ENCODE peak calls at places on chromosome 13, in six cellular contexts. I is transverse colon, T is vagina, S is prostate gland, C is K562, K is upper lobe of left lung. A is an unnamed sample.

GRCh38 chr13:52669677-52670076 is 17.0 kb downstream of the SUGT1 start:
- DNase-seq in C (no peak), K (no peak), S (no peak), I (no peak), T (no peak), A (no peak)

GRCh38 chr13:40578055-40578454 is 88.4 kb downstream of the FOXO1 start:
- DNase-seq in T (no peak), S (no peak), K (no peak), I (no peak), C (no peak), A (no peak)

GRCh38 chr13:23289917-23290357 is 109.2 kb downstream of the SGCG start:
- DNase-seq in K (no peak), I (no peak), S (peak), T (no peak), C (peak), A (no peak)

GRCh38 chr13:100648354-100648753 is 26.2 kb downstream of the TMTC4 start:
- DNase-seq in K (no peak), I (no peak), S (no peak), T (no peak), C (no peak), A (no peak)

GRCh38 chr13:33717775-33718174 is 100.2 kb upstream of the RFC3 start:
- DNase-seq in C (no peak), T (no peak), I (no peak), K (no peak), S (no peak), A (no peak)

GRCh38 chr13:36820222-36820621 is 1.2 kb downstream of the RFXAP start:
- DNase-seq in K (no peak), I (no peak), S (no peak), C (no peak), T (no peak), A (no peak)

GRCh38 chr13:110128546-110128945 is 178.4 kb downstream of the COL4A1 start:
- DNase-seq in S (no peak), C (no peak), T (no peak), K (no peak), I (no peak), A (no peak)

GRCh38 chr13:40069173-40070044 is 413.9 kb downstream of the COG6 start:
- DNase-seq in S (peak), C (peak), I (peak), K (no peak), T (no peak), A (peak)

GRCh38 chr13:79990048-79990447 is 350.9 kb downstream of the SPRY2 start:
- DNase-seq in S (no peak), K (no peak), C (no peak), T (no peak), I (no peak), A (no peak)

GRCh38 chr13:25213716-25214115 is 41.6 kb upstream of the AMER2 start:
- DNase-seq in C (no peak), K (no peak), I (no peak), T (no peak), S (peak), A (no peak)

GRCh38 chr13:21434588-21434987 is 24.5 kb downstream of the ZDHHC20 start:
- DNase-seq in K (no peak), C (no peak), S (no peak), I (no peak), T (no peak), A (no peak)

GRCh38 chr13:43368003-43368402 is 344.6 kb downstream of the DNAJC15 start:
- DNase-seq in K (no peak), T (no peak), C (no peak), I (no peak), S (peak), A (no peak)

GRCh38 chr13:113009743-113010509 is 40.9 kb downstream of the MCF2L start:
- DNase-seq in I (no peak), K (peak), S (no peak), T (no peak), C (no peak), A (no peak)

GRCh38 chr13:41352935-41353801 is 42.1 kb downstream of the NAA16 start:
- DNase-seq in T (no peak), S (no peak), K (no peak), C (peak), I (no peak), A (no peak)

GRCh38 chr13:34678154-34678553 is 263.9 kb upstream of the NBEA start:
- DNase-seq in I (no peak), C (no peak), S (no peak), K (no peak), T (no peak), A (no peak)

GRCh38 chr13:91647361-91647970 is 249.0 kb downstream of the GPC5 start:
- DNase-seq in S (no peak), T (no peak), I (peak), K (no peak), C (peak), A (no peak)

GRCh38 chr13:109412232-109412935 is 374.0 kb downstream of the IRS2 start:
- DNase-seq in I (peak), T (no peak), S (no peak), C (peak), K (peak), A (no peak)

GRCh38 chr13:20101467-20102316 is 59.2 kb downstream of the GJA3 start:
- DNase-seq in K (no peak), S (no peak), C (no peak), T (no peak), I (no peak), A (no peak)

GRCh38 chr13:102311433-102311796 is 90.4 kb downstream of the FGF14 start:
- DNase-seq in S (no peak), I (no peak), T (no peak), C (no peak), K (no peak), A (no peak)

GRCh38 chr13:50389726-50390125 is 374.5 kb downstream of the KCNRG start:
- DNase-seq in T (no peak), C (no peak), K (no peak), S (no peak), I (no peak), A (no peak)

GRCh38 chr13:104143760-104144406 is 1077.7 kb upstream of the SLC10A2 start:
- DNase-seq in I (no peak), C (no peak), T (no peak), K (no peak), S (peak), A (no peak)

GRCh38 chr13:94860981-94861407 is 148.6 kb upstream of the SOX21 start:
- DNase-seq in T (no peak), S (no peak), C (no peak), K (no peak), I (no peak), A (no peak)

GRCh38 chr13:105327727-105328126 is 1207.7 kb downstream of the EFNB2 start:
- DNase-seq in C (no peak), K (no peak), T (no peak), S (no peak), I (no peak), A (no peak)

GRCh38 chr13:111111376-111111937 is 3.7 kb upstream of the ARHGEF7 start:
- DNase-seq in K (no peak), C (no peak), T (no peak), I (no peak), S (no peak), A (no peak)

GRCh38 chr13:111267784-111268183 is 52.7 kb upstream of the TEX29 start:
- DNase-seq in T (no peak), S (no peak), I (no peak), K (no peak), C (no peak), A (no peak)

GRCh38 chr13:23673354-23673753 is 103.1 kb downstream of the TNFRSF19 start:
- DNase-seq in T (no peak), C (no peak), I (no peak), S (no peak), K (no peak), A (no peak)

GRCh38 chr13:67230774-67231480 is 791 bp upstream of the PCDH9 start:
- DNase-seq in T (no peak), C (peak), K (peak), S (peak), I (peak), A (peak)

GRCh38 chr13:109509154-109509905 is 277.1 kb downstream of the IRS2 start:
- DNase-seq in S (peak), T (no peak), I (no peak), C (no peak), K (no peak), A (no peak)

GRCh38 chr13:93318538-93318937 is 91.9 kb downstream of the GPC6 start:
- DNase-seq in T (no peak), S (no peak), K (no peak), I (no peak), C (no peak), A (no peak)

GRCh38 chr13:26050568-26051230 is 1.1 kb downstream of the SHISA2 start:
- DNase-seq in S (no peak), K (peak), I (no peak), T (peak), C (no peak), A (no peak)

GRCh38 chr13:91216928-91217700 is 130.4 kb upstream of the MIR17HG start:
- DNase-seq in S (no peak), I (no peak), T (no peak), K (no peak), C (no peak), A (no peak)

GRCh38 chr13:113852536-113853517 is 11.0 kb downstream of the GAS6 start:
- DNase-seq in T (no peak), I (no peak), C (no peak), K (peak), S (no peak), A (peak)

GRCh38 chr13:79395881-79396280 is 10.2 kb downstream of the RBM26 start:
- DNase-seq in I (no peak), S (no peak), K (no peak), T (no peak), C (no peak), A (no peak)

GRCh38 chr13:110415669-110416068 is 108.6 kb downstream of the COL4A2 start:
- DNase-seq in S (no peak), C (peak), K (no peak), I (no peak), T (no peak), A (no peak)

GRCh38 chr13:104318121-104318520 is 1251.9 kb upstream of the SLC10A2 start:
- DNase-seq in T (no peak), I (no peak), C (no peak), S (no peak), K (no peak), A (no peak)

GRCh38 chr13:35961461-35962220 is 169.5 kb downstream of the DCLK1 start:
- DNase-seq in T (no peak), S (no peak), I (no peak), C (no peak), K (no peak), A (no peak)

GRCh38 chr13:27034678-27035111 is 136.9 kb downstream of the USP12 start:
- DNase-seq in K (no peak), C (no peak), I (no peak), S (no peak), T (no peak), A (no peak)

DNA sequence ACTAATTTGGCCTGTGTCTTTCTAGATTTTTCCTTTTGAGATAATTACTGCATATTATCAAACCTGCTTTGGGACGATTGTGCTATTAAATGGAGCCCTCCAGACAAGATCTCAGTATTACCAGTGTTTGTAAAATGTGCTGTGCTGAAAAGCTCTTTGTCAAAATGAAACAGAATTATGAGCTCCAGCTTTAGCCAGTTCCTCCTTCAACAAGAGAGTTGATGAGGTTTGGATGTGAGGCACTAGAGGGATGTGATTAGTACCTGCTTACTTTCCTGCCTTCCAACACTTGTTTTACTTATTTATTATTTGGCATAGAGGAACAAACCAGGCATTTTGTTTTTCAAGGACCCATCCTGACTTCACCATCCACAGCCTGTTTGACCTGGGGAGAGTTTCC is 32.8 kb upstream of the CPB2 start:
- DNase-seq in I (no peak), T (no peak), K (no peak), C (no peak), S (no peak), A (no peak)
- TF ChIP-seq POLR2A in I (no peak), T (no peak), K (no peak), C (no peak), S (no peak), A (no peak)

GRCh38 chr13:77918391-77919261 is at the start of gene EDNRB:
- DNase-seq in C (no peak), I (peak), T (no peak), K (peak), S (peak), A (no peak)
- TF ChIP-seq POLR2AphosphoS5 in C (no peak), I (no peak), T (peak), K (no peak), S (no peak), A (no peak)

GRCh38 chr13:86446311-86446710 is 647.1 kb upstream of the SLITRK6 start:
- DNase-seq in I (no peak), S (no peak), K (no peak), T (no peak), C (no peak), A (no peak)
- H3K27ac ChIP-seq in I (no peak), S (no peak), K (no peak), T (no peak), C (no peak), A (no peak)

GRCh38 chr13:30395192-30396158 is 26.8 kb upstream of the UBE2L5 start:
- DNase-seq in I (peak), C (peak), T (no peak), K (no peak), S (peak), A (peak)
- TF ChIP-seq POLR2A in I (peak), C (no peak), T (peak), K (peak), S (peak), A (peak)

DNA sequence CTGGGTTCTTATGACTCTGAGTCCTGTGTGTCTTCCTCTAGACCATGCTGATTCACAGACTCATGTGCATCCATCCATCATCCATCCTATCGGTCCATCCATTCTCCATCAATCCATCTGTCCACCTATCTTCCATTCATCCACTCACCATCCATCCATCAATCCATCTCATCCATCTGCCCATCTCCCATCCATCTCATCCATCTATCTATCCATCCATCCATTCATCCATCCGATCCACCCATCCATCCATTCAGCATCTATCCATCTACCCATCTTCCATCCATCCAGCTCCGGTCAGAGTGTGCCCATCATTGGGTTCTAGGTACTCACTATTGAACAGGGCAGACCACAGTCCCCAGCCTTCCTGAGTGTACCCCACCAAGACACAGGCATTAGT is 75.6 kb downstream of the SLC7A1 start:
- DNase-seq in C (no peak), I (no peak), T (no peak), K (no peak), S (no peak), A (no peak)
- TF ChIP-seq POLR2AphosphoS5 in C (no peak), I (no peak), T (no peak), K (no peak), S (no peak), A (no peak)

GRCh38 chr13:73657821-73658540 is 476.2 kb downstream of the KLF12 start:
- DNase-seq in T (no peak), I (no peak), S (no peak), C (no peak), K (no peak), A (peak)

GRCh38 chr13:73661687-73662425 is 472.3 kb downstream of the KLF12 start:
- DNase-seq in S (no peak), C (no peak), T (no peak), I (no peak), K (no peak), A (no peak)

GRCh38 chr13:73656863-73657262 is 477.3 kb downstream of the KLF12 start:
- DNase-seq in S (no peak), C (no peak), K (no peak), T (no peak), I (no peak), A (no peak)

GRCh38 chr13:73661066-73661465 is 473.1 kb downstream of the KLF12 start:
- DNase-seq in T (no peak), K (peak), C (no peak), S (no peak), I (no peak), A (no peak)

DNA sequence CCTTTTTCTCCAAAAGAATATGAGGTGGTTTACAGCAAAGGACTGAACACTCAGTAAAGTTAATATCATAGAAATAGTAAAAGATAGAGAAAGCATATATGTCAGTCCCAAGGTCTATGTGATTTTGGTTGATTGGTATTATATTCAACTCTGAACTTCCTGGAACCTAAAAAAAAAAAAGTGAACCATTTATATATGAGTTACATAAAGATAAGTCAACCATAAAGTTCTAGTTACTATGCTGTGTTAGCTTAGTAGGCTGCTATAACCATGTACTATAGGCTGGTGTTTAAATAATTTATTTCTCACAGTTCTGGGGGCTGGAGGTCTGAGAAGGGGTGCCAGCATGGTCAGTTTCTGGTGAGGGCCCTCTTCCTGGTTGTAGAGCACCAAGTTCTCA is 475.6 kb downstream of the KLF12 start:
- DNase-seq in T (no peak), S (no peak), K (no peak), C (no peak), I (no peak), A (no peak)
- H3K27ac ChIP-seq in T (no peak), S (no peak), K (no peak), C (no peak), I (peak), A (no peak)

DNA sequence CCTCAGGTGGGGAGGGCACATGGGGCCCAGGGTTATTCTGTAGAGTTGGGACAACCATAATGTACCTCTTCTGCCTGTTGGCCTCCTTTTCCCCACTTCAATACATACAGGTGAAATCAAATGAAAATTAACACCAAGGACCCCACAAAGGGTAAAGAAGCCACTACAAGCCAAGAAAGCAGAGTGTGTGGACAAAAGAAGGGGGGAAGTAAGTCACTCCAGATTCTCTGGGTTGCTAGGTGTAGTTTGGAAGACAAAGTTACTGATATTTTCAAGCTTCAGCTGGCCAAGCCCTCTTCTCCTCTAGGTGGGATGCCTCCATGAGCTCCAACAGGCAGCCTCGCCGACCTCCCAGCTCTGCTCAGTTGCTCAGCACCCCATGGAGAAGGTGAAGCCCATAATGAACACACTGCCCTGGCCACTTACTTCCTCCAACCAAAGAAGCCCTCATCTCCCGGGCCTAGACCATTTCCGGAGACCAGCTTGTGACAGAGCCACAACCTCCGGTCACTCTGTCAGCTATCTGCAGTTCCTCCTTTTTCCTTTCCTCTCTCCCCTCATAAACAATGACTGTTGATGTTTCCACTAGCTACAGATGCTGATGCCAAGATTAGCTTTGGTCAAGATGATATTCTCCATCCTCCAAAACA is 66.8 kb upstream of the MED4 start:
- DNase-seq in C (peak), K (no peak), I (peak), S (no peak), T (no peak), A (no peak)
- TF ChIP-seq POLR2A in C (no peak), K (no peak), I (no peak), S (no peak), T (no peak), A (no peak)

GRCh38 chr13:76683168-76683567 is 203.0 kb downstream of the KCTD12 start:
- DNase-seq in C (no peak), S (no peak), T (no peak), I (no peak), K (no peak), A (no peak)
- TF ChIP-seq POLR2AphosphoS5 in C (no peak), S (no peak), T (no peak), I (no peak), K (no peak), A (no peak)

GRCh38 chr13:38803566-38803965 is 116.7 kb downstream of the FREM2 start:
- DNase-seq in T (no peak), C (no peak), K (no peak), S (no peak), I (no peak), A (no peak)
- H3K27ac ChIP-seq in T (no peak), C (no peak), K (no peak), S (no peak), I (no peak), A (no peak)

GRCh38 chr13:48054601-48055000 is 17.1 kb downstream of the NUDT15 start:
- DNase-seq in K (no peak), S (no peak), T (no peak), I (no peak), C (no peak), A (no peak)
- TF ChIP-seq POLR2A in K (no peak), S (no peak), T (no peak), I (no peak), C (no peak), A (no peak)